ENCODE peak calls at places on chromosomes 11 and 22, in seven cellular contexts. J is ovary, G is adrenal gland, X is H1, W is heart left ventricle, C is A549, Q is body of pancreas. F is an unnamed sample.
A peak's percentile ranks its signal among the peaks of the same experiment; 100 is the strongest.

GRCh38 chr11:134139873-134140331 is 71.0 kb downstream of the JAM3 start:
- DNase-seq in X (peak; percentile 41), C (peak; percentile 54), W (peak; percentile 67), G (peak; percentile 76), Q (peak; percentile 67), J (peak; percentile 67), F (peak; percentile 43)

GRCh38 chr11:110431212-110432073 is 1.7 kb downstream of the FDX1 start:
- DNase-seq in J (no peak), G (no peak), W (no peak), C (no peak), X (no peak), Q (no peak), F (no peak)

GRCh38 chr22:20080776-20081654 is 974 bp downstream of the DGCR8 start:
- DNase-seq in W (peak; percentile 45), Q (peak; percentile 49), G (peak; percentile 54), J (no peak), C (peak; percentile 30), X (peak; percentile 31), F (peak; percentile 64)

GRCh38 chr11:3880724-3881123 is 25.3 kb downstream of the STIM1 start:
- DNase-seq in J (no peak), X (no peak), W (no peak), G (no peak), Q (no peak), C (peak; percentile 25), F (no peak)

GRCh38 chr11:19929147-19929546 is 216.5 kb downstream of the NAV2 start:
- DNase-seq in W (no peak), X (no peak), C (no peak), Q (no peak), G (no peak), J (no peak), F (no peak)

GRCh38 chr11:24478718-24479117 is 18.1 kb upstream of the LUZP2 start:
- DNase-seq in G (no peak), W (no peak), X (no peak), C (no peak), Q (no peak), J (no peak), F (no peak)

GRCh38 chr11:74726547-74727182 is 4.6 kb downstream of the CHRDL2 start:
- DNase-seq in X (peak; percentile 47), G (peak; percentile 71), C (peak; percentile 74), W (peak; percentile 82), Q (peak; percentile 89), J (peak; percentile 78), F (peak; percentile 50)

GRCh38 chr22:19687561-19688300 is 26.6 kb upstream of the SEPTIN5 start:
- DNase-seq in W (no peak), J (no peak), X (no peak), C (no peak), G (no peak), Q (no peak), F (no peak)

GRCh38 chr11:122751298-122752070 is 86.8 kb upstream of the CRTAM start:
- DNase-seq in X (no peak), Q (no peak), G (no peak), J (no peak), C (no peak), W (no peak), F (no peak)

GRCh38 chr11:87463486-87464102 is 425.9 kb downstream of the TMEM135 start:
- DNase-seq in X (no peak), Q (no peak), C (peak; percentile 51), J (no peak), W (no peak), G (no peak), F (no peak)

GRCh38 chr11:19525714-19526113 is 186.9 kb upstream of the NAV2 start:
- DNase-seq in W (no peak), J (no peak), Q (no peak), G (no peak), C (no peak), X (no peak), F (no peak)

GRCh38 chr11:63445720-63446119 is 45.2 kb downstream of the PLAAT5 start:
- DNase-seq in X (no peak), W (no peak), J (no peak), C (no peak), Q (no peak), G (no peak), F (no peak)

GRCh38 chr22:42134033-42135020 is 3.7 kb upstream of the CYP2D6 start:
- DNase-seq in C (no peak), G (no peak), Q (no peak), J (no peak), W (no peak), X (no peak), F (no peak)

GRCh38 chr11:65720237-65720934 is at the start of gene RNASEH2C:
- DNase-seq in C (peak; percentile 89), Q (peak; percentile 90), X (peak; percentile 44), W (peak; percentile 92), G (peak; percentile 85), J (peak; percentile 78), F (peak; percentile 88)
- TF ChIP-seq POLR2A in C (peak; percentile 95), Q (peak; percentile 60), X (peak; percentile 81), W (no peak), G (peak; percentile 64), J (peak; percentile 75), F (peak; percentile 92)

GRCh38 chr11:18105802-18106574 is at the start of gene SAAL1:
- DNase-seq in J (peak; percentile 87), Q (peak; percentile 91), W (peak; percentile 91), X (peak; percentile 46), C (peak; percentile 88), G (peak; percentile 86), F (peak; percentile 91)
- TF ChIP-seq POLR2A in J (peak; percentile 43), Q (no peak), W (no peak), X (no peak), C (peak; percentile 87), G (peak; percentile 18), F (peak; percentile 70)

GRCh38 chr11:6606471-6607189 is 3.1 kb downstream of the ILK start:
- DNase-seq in J (peak; percentile 92), Q (peak; percentile 96), W (peak; percentile 96), G (peak; percentile 92), C (peak; percentile 92), X (peak; percentile 90), F (peak; percentile 52)
- TF ChIP-seq POLR2A in J (peak; percentile 89), Q (peak; percentile 50), W (peak; percentile 63), G (peak; percentile 41), C (peak; percentile 47), X (peak; percentile 78), F (no peak)

GRCh38 chr11:8288824-8289223 is 25.1 kb upstream of the LMO1 start:
- DNase-seq in Q (no peak), C (no peak), J (no peak), G (no peak), X (no peak), W (no peak), F (no peak)
- TF ChIP-seq POLR2A in Q (no peak), C (no peak), J (no peak), G (no peak), X (no peak), W (no peak), F (no peak)

GRCh38 chr11:34051349-34052035 is at the start of gene CAPRIN1:
- DNase-seq in C (peak; percentile 94), G (peak; percentile 89), J (peak; percentile 86), W (peak; percentile 93), Q (peak; percentile 88), X (peak; percentile 84), F (peak; percentile 94)
- TF ChIP-seq POLR2A in C (peak; percentile 75), G (peak; percentile 76), J (peak; percentile 39), W (no peak), Q (peak; percentile 69), X (peak; percentile 71), F (peak; percentile 77)

DNA sequence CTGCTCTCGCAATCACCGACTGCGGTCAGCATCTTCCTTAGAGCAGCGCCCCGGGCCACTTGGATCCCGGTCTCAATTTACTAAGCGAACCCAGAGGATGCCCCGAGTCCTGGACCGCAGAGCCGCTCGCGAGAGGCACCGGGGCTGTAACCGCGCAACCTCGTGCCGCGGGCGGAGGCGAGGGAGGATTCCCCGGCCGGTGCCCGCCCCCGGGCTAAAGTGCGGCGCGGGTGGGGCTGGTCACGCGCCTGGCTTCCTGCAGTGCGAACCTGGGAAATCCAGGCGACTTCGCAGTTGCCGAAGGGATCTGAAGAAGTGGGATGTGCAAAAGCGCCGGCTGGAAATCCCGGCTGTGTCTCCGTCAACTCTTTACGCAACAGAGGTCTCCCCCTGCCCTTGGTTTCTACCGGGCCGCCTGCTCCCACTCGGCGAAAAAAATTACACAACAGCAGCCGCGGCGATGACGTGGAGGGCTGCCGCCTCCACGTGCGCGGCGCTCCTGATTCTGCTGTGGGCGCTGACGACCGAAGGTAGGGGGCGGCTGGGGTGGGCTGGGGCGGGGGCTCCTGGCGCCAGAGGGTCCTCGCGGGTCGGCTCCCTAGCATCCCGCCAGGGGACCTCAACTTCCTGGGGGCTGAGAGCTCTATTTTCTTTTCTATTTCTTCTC is at the start of gene NCR3LG1:
- DNase-seq in Q (peak; percentile 58), J (peak; percentile 78), W (peak; percentile 46), G (peak; percentile 68), C (peak; percentile 45), X (no peak), F (peak; percentile 76)
- TF ChIP-seq POLR2A in Q (no peak), J (peak; percentile 53), W (no peak), G (no peak), C (no peak), X (no peak), F (peak; percentile 42)

DNA sequence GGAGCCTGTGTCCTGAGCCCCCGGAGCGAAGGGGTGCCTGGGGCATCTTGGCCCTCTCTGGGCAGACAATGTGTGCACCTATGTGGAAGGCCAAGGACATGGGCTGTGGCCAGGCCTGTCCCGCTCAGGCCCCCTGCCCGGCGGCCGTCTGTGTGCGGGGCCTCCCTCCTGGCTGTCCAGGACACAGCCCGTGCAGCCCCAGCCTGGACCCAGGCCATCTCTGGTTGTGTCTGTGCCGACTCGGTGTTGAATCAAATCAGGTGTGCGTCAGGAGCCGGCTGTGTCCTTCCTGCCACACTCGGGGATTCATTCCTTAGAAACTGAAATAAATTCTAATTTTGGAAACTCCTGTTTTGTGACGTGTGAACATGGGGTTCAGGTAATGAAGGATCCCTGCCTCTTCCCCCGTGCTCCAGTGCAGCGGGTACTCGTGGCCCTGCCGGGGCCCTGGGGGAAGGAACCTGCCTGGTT is 1.5 kb upstream of the SELENOO start:
- DNase-seq in X (no peak), J (peak; percentile 52), C (no peak), Q (no peak), G (no peak), W (no peak), F (no peak)
- TF ChIP-seq POLR2A in X (no peak), J (no peak), C (no peak), Q (no peak), G (no peak), W (no peak), F (no peak)